ENCODE peak calls at places on chromosomes 1 and 21, in eight cellular contexts. One of them, this sample, is unnamed.

GRCh38 chr21:41671859-41672542 is 94.9 kb downstream of the RIPK4 start:
- DNase-seq in testis: no peak
- DNase-seq in CD4-positive, alpha-beta T cell: no peak
- DNase-seq in ELF-1: no peak
- DNase-seq in stimulated activated CD4-positive, alpha-beta T cell treated with anti-CD3 and anti-CD28 coated beads, Interleukin-4, amount 100 ng/mL, for 4 hours: no peak
- DNase-seq in ELR: peak
- DNase-seq in GM23248: no peak
- DNase-seq in GM04504: no peak
- DNase-seq in this sample: no peak

GRCh38 chr1:183674339-183674738 is 21.2 kb upstream of the APOBEC4 start:
- DNase-seq in ELR: no peak
- DNase-seq in GM04504: peak
- DNase-seq in stimulated activated CD4-positive, alpha-beta T cell treated with anti-CD3 and anti-CD28 coated beads, Interleukin-4, amount 100 ng/mL, for 4 hours: no peak
- DNase-seq in CD4-positive, alpha-beta T cell: no peak
- DNase-seq in ELF-1: no peak
- DNase-seq in testis: peak
- DNase-seq in GM23248: peak
- DNase-seq in this sample: no peak

GRCh38 chr1:182087951-182088350 is 26.4 kb upstream of the ZNF648 start:
- DNase-seq in stimulated activated CD4-positive, alpha-beta T cell treated with anti-CD3 and anti-CD28 coated beads, Interleukin-4, amount 100 ng/mL, for 4 hours: no peak
- DNase-seq in CD4-positive, alpha-beta T cell: peak
- DNase-seq in ELF-1: peak
- DNase-seq in GM23248: no peak
- DNase-seq in GM04504: no peak
- DNase-seq in ELR: no peak
- DNase-seq in testis: no peak
- DNase-seq in this sample: no peak

GRCh38 chr1:198109316-198109715 is 47.5 kb upstream of the NEK7 start:
- DNase-seq in testis: no peak
- DNase-seq in ELF-1: no peak
- DNase-seq in GM04504: no peak
- DNase-seq in CD4-positive, alpha-beta T cell: no peak
- DNase-seq in ELR: no peak
- DNase-seq in stimulated activated CD4-positive, alpha-beta T cell treated with anti-CD3 and anti-CD28 coated beads, Interleukin-4, amount 100 ng/mL, for 4 hours: no peak
- DNase-seq in GM23248: no peak
- DNase-seq in this sample: no peak

GRCh38 chr21:44598031-44598430 is 2.4 kb upstream of the KRTAP10-7 start:
- DNase-seq in CD4-positive, alpha-beta T cell: no peak
- DNase-seq in ELF-1: peak
- DNase-seq in GM23248: no peak
- DNase-seq in stimulated activated CD4-positive, alpha-beta T cell treated with anti-CD3 and anti-CD28 coated beads, Interleukin-4, amount 100 ng/mL, for 4 hours: no peak
- DNase-seq in ELR: no peak
- DNase-seq in testis: no peak
- DNase-seq in GM04504: no peak
- DNase-seq in this sample: no peak

GRCh38 chr1:235051521-235051920 is 77.1 kb downstream of the TOMM20 start:
- DNase-seq in testis: no peak
- DNase-seq in ELR: no peak
- DNase-seq in stimulated activated CD4-positive, alpha-beta T cell treated with anti-CD3 and anti-CD28 coated beads, Interleukin-4, amount 100 ng/mL, for 4 hours: no peak
- DNase-seq in GM23248: no peak
- DNase-seq in CD4-positive, alpha-beta T cell: no peak
- DNase-seq in GM04504: no peak
- DNase-seq in ELF-1: no peak
- DNase-seq in this sample: no peak

GRCh38 chr1:73674945-73675561 is 522.9 kb downstream of the LRRIQ3 start:
- DNase-seq in ELF-1: no peak
- DNase-seq in GM23248: peak
- DNase-seq in CD4-positive, alpha-beta T cell: no peak
- DNase-seq in GM04504: peak
- DNase-seq in testis: no peak
- DNase-seq in ELR: peak
- DNase-seq in stimulated activated CD4-positive, alpha-beta T cell treated with anti-CD3 and anti-CD28 coated beads, Interleukin-4, amount 100 ng/mL, for 4 hours: no peak
- DNase-seq in this sample: peak

GRCh38 chr21:44293551-44294231 is 6.2 kb upstream of the PFKL start:
- DNase-seq in CD4-positive, alpha-beta T cell: peak
- DNase-seq in testis: no peak
- DNase-seq in stimulated activated CD4-positive, alpha-beta T cell treated with anti-CD3 and anti-CD28 coated beads, Interleukin-4, amount 100 ng/mL, for 4 hours: no peak
- DNase-seq in ELR: no peak
- DNase-seq in GM04504: no peak
- DNase-seq in ELF-1: no peak
- DNase-seq in GM23248: no peak
- DNase-seq in this sample: no peak

GRCh38 chr21:41762753-41763152 is 4.1 kb downstream of the RIPK4 start:
- DNase-seq in CD4-positive, alpha-beta T cell: no peak
- DNase-seq in ELF-1: no peak
- DNase-seq in GM04504: no peak
- DNase-seq in testis: no peak
- DNase-seq in stimulated activated CD4-positive, alpha-beta T cell treated with anti-CD3 and anti-CD28 coated beads, Interleukin-4, amount 100 ng/mL, for 4 hours: no peak
- DNase-seq in ELR: no peak
- DNase-seq in GM23248: no peak
- DNase-seq in this sample: no peak

GRCh38 chr21:32894321-32894720 is 122.8 kb upstream of the PAXBP1 start:
- DNase-seq in testis: no peak
- DNase-seq in CD4-positive, alpha-beta T cell: no peak
- DNase-seq in GM04504: no peak
- DNase-seq in ELR: no peak
- DNase-seq in GM23248: no peak
- DNase-seq in stimulated activated CD4-positive, alpha-beta T cell treated with anti-CD3 and anti-CD28 coated beads, Interleukin-4, amount 100 ng/mL, for 4 hours: no peak
- DNase-seq in ELF-1: no peak
- DNase-seq in this sample: no peak

GRCh38 chr1:32104127-32104526 is 3.7 kb upstream of the KPNA6 start:
- DNase-seq in ELR: no peak
- DNase-seq in GM04504: no peak
- DNase-seq in ELF-1: no peak
- DNase-seq in GM23248: no peak
- DNase-seq in CD4-positive, alpha-beta T cell: no peak
- DNase-seq in testis: no peak
- DNase-seq in stimulated activated CD4-positive, alpha-beta T cell treated with anti-CD3 and anti-CD28 coated beads, Interleukin-4, amount 100 ng/mL, for 4 hours: no peak
- DNase-seq in this sample: no peak

GRCh38 chr1:20760322-20760721 is 26.8 kb downstream of the HP1BP3 start:
- DNase-seq in GM04504: no peak
- DNase-seq in GM23248: no peak
- DNase-seq in testis: no peak
- DNase-seq in CD4-positive, alpha-beta T cell: no peak
- DNase-seq in ELR: no peak
- DNase-seq in stimulated activated CD4-positive, alpha-beta T cell treated with anti-CD3 and anti-CD28 coated beads, Interleukin-4, amount 100 ng/mL, for 4 hours: no peak
- DNase-seq in ELF-1: no peak
- DNase-seq in this sample: no peak

This sample was measured in adipocyte.